ENCODE peak calls at places on chromosomes 7 and 10, in nine cellular contexts. L, R, G, A, X, Y, U, S and K are unnamed samples.

GRCh38 chr10:58782876-58783859 is 270.5 kb downstream of the BICC1 start:
- DNase-seq in L (no peak), R (peak; percentile 78), G (peak; percentile 49), A (no peak), X (no peak), Y (no peak), U (no peak), S (no peak), K (no peak)

GRCh38 chr7:43784030-43785001 is 25.8 kb downstream of the BLVRA start:
- DNase-seq in L (no peak), R (peak; percentile 31), G (no peak), A (no peak), X (no peak), Y (no peak), U (no peak), S (no peak), K (peak; percentile 17)

GRCh38 chr7:113797420-113797995 is 121.3 kb downstream of the PPP1R3A start:
- DNase-seq in L (no peak), R (no peak), G (no peak), A (no peak), X (no peak), Y (no peak), U (no peak), S (no peak), K (no peak)

GRCh38 chr7:45713669-45714520 is 139.7 kb downstream of the ADCY1 start:
- DNase-seq in L (no peak), R (no peak), G (no peak), A (no peak), X (no peak), Y (no peak), U (no peak), S (no peak), K (no peak)

GRCh38 chr10:75773139-75773801 is 341.8 kb downstream of the LRMDA start:
- DNase-seq in L (no peak), R (peak; percentile 85), G (no peak), A (peak; percentile 38), X (no peak), Y (no peak), U (peak; percentile 41), S (no peak), K (no peak)

GRCh38 chr7:150325110-150325611 is 1.8 kb upstream of the ACTR3C start:
- DNase-seq in L (no peak), R (no peak), G (no peak), A (no peak), X (no peak), Y (no peak), U (no peak), S (no peak), K (no peak)

GRCh38 chr7:437293-438280 is 82.1 kb downstream of the PDGFA start:
- DNase-seq in L (no peak), R (no peak), G (no peak), A (no peak), X (no peak), Y (no peak), U (no peak), S (no peak), K (no peak)

GRCh38 chr7:3179456-3179855 is 121.6 kb upstream of the SDK1 start:
- DNase-seq in L (no peak), R (no peak), G (no peak), A (no peak), X (no peak), Y (no peak), U (no peak), S (no peak), K (no peak)

GRCh38 chr7:7641129-7641663 is 644 bp downstream of the UMAD1 start:
- DNase-seq in L (no peak), R (peak; percentile 40), G (peak; percentile 26), A (no peak), X (no peak), Y (no peak), U (peak; percentile 24), S (no peak), K (no peak)

GRCh38 chr7:29320577-29320976 is 126.0 kb downstream of the CHN2 start:
- DNase-seq in L (no peak), R (no peak), G (no peak), A (no peak), X (no peak), Y (no peak), U (no peak), S (no peak), K (no peak)

GRCh38 chr10:43299579-43299978 is 32.7 kb upstream of the RASGEF1A start:
- DNase-seq in L (no peak), R (no peak), G (no peak), A (no peak), X (no peak), Y (no peak), U (no peak), S (no peak), K (peak; percentile 91)

GRCh38 chr10:78162867-78163266 is 129.2 kb downstream of the RPS24 start:
- DNase-seq in L (no peak), R (peak; percentile 34), G (no peak), A (no peak), X (no peak), Y (no peak), U (no peak), S (no peak), K (no peak)

GRCh38 chr7:100894860-100895700 is 608 bp downstream of the ACHE start:
- DNase-seq in L (no peak), R (peak; percentile 48), G (peak; percentile 84), A (peak; percentile 50), X (no peak), Y (no peak), U (no peak), S (no peak), K (peak; percentile 36)

GRCh38 chr7:24812313-24812945 is 55.2 kb upstream of the GSDME start:
- DNase-seq in L (peak; percentile 12), R (peak; percentile 57), G (peak; percentile 66), A (peak; percentile 66), X (no peak), Y (no peak), U (peak; percentile 50), S (no peak), K (peak; percentile 36)

GRCh38 chr7:142450206-142450605 is 192.3 kb upstream of the PRSS58 start:
- DNase-seq in L (no peak), R (no peak), G (peak; percentile 17), A (no peak), X (no peak), Y (no peak), U (no peak), S (no peak), K (no peak)

GRCh38 chr10:95388539-95388938 is 97.7 kb upstream of the PDLIM1 start:
- DNase-seq in L (no peak), R (no peak), G (no peak), A (peak; percentile 67), X (no peak), Y (no peak), U (no peak), S (no peak), K (no peak)

GRCh38 chr10:14548970-14549369 is 218.2 kb upstream of the FRMD4A start:
- DNase-seq in L (no peak), R (no peak), G (no peak), A (no peak), X (no peak), Y (no peak), U (no peak), S (no peak), K (no peak)

DNA sequence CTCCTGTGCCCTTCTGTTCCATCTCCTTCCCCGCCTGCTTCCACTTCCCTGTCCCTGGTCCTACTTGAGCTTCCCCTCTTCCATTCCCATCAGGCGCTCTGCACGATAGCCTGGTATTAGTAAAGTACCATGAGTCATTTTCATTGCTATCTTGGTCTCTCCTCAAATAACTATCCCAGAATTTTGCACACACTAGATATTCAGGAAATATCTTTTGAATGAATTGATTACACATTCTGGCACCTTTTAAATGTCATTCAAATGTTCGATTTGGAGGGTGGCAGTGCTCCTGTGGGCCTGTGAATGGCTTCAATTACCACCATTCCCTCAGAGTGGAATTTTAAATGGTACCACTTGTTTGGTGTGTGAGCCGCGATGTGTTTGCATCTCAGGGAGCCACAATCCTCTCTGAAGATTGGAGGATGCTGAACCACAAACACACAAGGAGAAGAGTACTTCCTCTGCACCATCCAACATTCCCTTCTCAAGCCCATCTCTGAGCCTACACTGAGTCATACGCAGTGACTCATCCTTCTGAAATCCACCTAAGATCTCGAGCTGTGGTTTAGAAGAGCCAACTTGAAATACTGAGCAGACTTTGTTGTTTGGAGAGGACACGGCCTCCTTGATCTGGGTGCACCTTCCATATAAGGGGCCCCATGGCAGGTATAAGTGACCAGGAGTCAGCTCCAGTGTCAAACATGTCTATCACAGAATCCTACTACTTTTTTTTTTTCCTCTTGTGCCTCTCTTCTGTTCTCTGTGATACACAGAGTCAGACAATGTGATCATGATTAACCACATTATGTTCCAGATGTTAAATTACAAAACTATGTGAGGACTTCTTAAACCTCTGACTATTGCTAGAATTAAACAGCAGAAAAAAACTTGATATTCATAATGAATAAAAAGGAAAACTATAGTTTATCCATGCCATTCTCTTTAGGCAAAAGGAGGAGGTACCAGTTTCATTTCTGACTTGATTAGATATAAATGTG is 81.9 kb downstream of the BMPER start:
- DNase-seq in L (no peak), R (peak; percentile 98), G (no peak), A (no peak), X (no peak), Y (peak; percentile 68), U (peak; percentile 83), S (peak; percentile 95), K (no peak)
- H3K4me3 ChIP-seq in L (no peak overlapping the region), R (peak overlapping the region; percentile 40), G (no peak overlapping the region), A (no peak overlapping the region), X (no peak overlapping the region), Y (no peak overlapping the region), U (no peak overlapping the region), S (no peak overlapping the region), K (no peak overlapping the region)

GRCh38 chr7:5429253-5429856 is 5.7 kb upstream of the TNRC18 start:
- DNase-seq in L (no peak), R (peak; percentile 69), G (peak; percentile 55), A (peak; percentile 77), X (no peak), Y (peak; percentile 74), U (no peak), S (no peak), K (no peak)
- H3K4me3 ChIP-seq in L (no peak overlapping the region), R (peak overlapping the region; percentile 87), G (peak overlapping the region; percentile 96), A (peak overlapping the region; percentile 63), X (peak overlapping the region; percentile 84), Y (peak overlapping the region; percentile 62), U (no peak overlapping the region), S (peak overlapping the region; percentile 86), K (no peak overlapping the region)

GRCh38 chr10:89518108-89518507 is 17.3 kb downstream of the SLC16A12 start:
- DNase-seq in L (no peak), R (peak; percentile 33), G (no peak), A (no peak), X (no peak), Y (no peak), U (no peak), S (no peak), K (no peak)
- H3K4me3 ChIP-seq in L (no peak overlapping the region), R (no peak overlapping the region), G (no peak overlapping the region), A (no peak overlapping the region), X (no peak overlapping the region), Y (no peak overlapping the region), U (no peak overlapping the region), S (no peak overlapping the region), K (no peak overlapping the region)

DNA sequence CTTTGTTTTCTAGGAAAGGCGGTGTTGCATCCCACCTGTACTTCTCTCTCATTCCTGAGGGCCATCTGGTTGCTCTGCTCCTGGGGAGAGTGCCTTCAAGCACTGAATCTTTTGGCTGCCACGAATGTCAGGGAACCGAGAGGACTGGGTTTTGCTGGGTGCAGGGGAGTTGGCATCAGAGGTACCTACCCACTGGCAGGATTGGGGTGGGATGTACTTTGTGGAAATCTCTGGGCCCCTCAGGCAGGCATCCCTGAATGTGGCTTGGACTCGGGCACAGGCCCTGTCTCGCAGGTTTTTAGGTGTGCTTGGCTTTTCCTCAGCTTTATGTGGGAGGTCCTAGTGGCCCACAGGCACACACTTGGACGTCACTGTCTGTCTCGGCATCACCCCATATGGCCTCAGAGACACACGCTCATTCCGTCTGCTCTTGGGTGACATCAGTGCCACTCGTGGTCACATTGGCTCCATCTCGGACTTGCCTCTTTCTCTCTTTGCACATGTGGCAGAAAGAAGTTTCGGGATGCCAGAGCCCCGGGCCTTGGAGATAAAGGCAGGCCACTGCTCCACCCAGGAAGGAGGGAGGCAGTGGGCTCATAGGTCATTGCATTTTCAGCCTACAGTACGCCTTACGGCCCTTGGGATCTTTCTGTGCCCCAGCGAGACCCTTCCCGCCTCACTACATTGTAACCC is 325.6 kb downstream of the ZNF716 start:
- DNase-seq in L (no peak), R (no peak), G (no peak), A (no peak), X (no peak), Y (no peak), U (no peak), S (no peak), K (no peak)
- H3K4me3 ChIP-seq in L (no peak overlapping the region), R (no peak overlapping the region), G (no peak overlapping the region), A (no peak overlapping the region), X (no peak overlapping the region), Y (no peak overlapping the region), U (no peak overlapping the region), S (no peak overlapping the region), K (no peak overlapping the region)